ENCODE peak calls at places on chromosome 7, in six cellular contexts. L is thoracic aorta, S is GM12865, U is PC-3, V is heart right ventricle, Y is fibroblast of the aortic adventitia. X is an unnamed sample.

GRCh38 chr7:93014410-93014809 is 103.4 kb downstream of the SAMD9 start:
- DNase-seq in L (no peak), S (no peak), U (peak; percentile 48), V (no peak), Y (no peak), X (no peak)

GRCh38 chr7:100720320-100720644 is at the start of gene EPO:
- DNase-seq in L (no peak), S (no peak), U (no peak), V (no peak), Y (no peak), X (no peak)

GRCh38 chr7:131400833-131401593 is 73.3 kb downstream of the MKLN1 start:
- DNase-seq in L (no peak), S (no peak), U (peak; percentile 35), V (no peak), Y (peak; percentile 12), X (no peak)

GRCh38 chr7:11343818-11344413 is 370.2 kb downstream of the PHF14 start:
- DNase-seq in L (no peak), S (peak; percentile 52), U (peak; percentile 78), V (no peak), Y (peak; percentile 67), X (peak; percentile 7)

GRCh38 chr7:13044309-13044708 is 356.9 kb downstream of the ARL4A start:
- DNase-seq in L (no peak), S (no peak), U (peak; percentile 27), V (no peak), Y (no peak), X (no peak)

GRCh38 chr7:128755816-128756476 is 16.8 kb downstream of the CALU start:
- DNase-seq in L (no peak), S (no peak), U (no peak), V (no peak), Y (peak; percentile 90), X (peak; percentile 95)

GRCh38 chr7:22586806-22587180 is 86.8 kb upstream of the STEAP1B start:
- DNase-seq in L (no peak), S (no peak), U (peak; percentile 63), V (no peak), Y (peak; percentile 63), X (peak; percentile 52)

GRCh38 chr7:140230517-140230861 is 53.7 kb upstream of the KDM7A start:
- DNase-seq in L (no peak), S (peak; percentile 52), U (no peak), V (no peak), Y (no peak), X (peak; percentile 50)

GRCh38 chr7:17300012-17300411 is 1.6 kb downstream of the AHR start:
- DNase-seq in L (no peak), S (no peak), U (no peak), V (no peak), Y (no peak), X (no peak)

GRCh38 chr7:51455513-51455912 is 138.9 kb upstream of the COBL start:
- DNase-seq in L (no peak), S (no peak), U (no peak), V (no peak), Y (no peak), X (no peak)

GRCh38 chr7:75931676-75932075 is 16.7 kb downstream of the POR start:
- DNase-seq in L (no peak), S (no peak), U (no peak), V (no peak), Y (no peak), X (no peak)

GRCh38 chr7:4713183-4713784 is 31.2 kb downstream of the FOXK1 start:
- DNase-seq in L (no peak), S (peak; percentile 76), U (no peak), V (no peak), Y (no peak), X (peak; percentile 56)

GRCh38 chr7:45890902-45891461 is 2.7 kb downstream of the IGFBP1 start:
- DNase-seq in L (no peak), S (peak; percentile 21), U (peak; percentile 78), V (no peak), Y (peak; percentile 73), X (peak; percentile 74)

GRCh38 chr7:113113912-113114311 is 4.4 kb downstream of the SMIM30 start:
- DNase-seq in L (no peak), S (peak; percentile 38), U (no peak), V (no peak), Y (peak; percentile 11), X (peak; percentile 13)
- TF ChIP-seq CTCF in L (no peak), S (no peak), U (peak; percentile 16), V (peak; percentile 21), Y (no peak), X (no peak)

DNA sequence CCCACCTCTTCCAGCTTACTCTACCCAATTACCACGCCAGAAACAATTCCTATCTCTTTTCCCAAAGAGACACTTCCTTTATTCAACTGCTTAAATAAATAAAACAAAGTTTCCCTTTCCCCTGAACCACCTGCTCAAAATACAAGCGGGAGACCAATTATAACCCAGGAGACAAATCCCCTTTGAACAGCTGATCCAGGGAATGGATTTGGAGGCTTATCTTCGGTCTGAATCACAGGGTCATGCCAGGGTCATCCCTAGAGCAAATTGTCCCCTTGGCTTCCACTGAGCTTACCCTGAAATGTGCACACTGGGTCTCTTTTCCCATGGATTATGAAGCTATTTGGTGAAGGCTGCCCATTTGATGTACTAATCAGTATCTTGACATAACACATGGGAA is 99.9 kb upstream of the JAZF1 start:
- DNase-seq in L (no peak), S (no peak), U (no peak), V (no peak), Y (no peak), X (no peak)
- H3K4me3 ChIP-seq in L (no peak overlapping the region), S (no peak overlapping the region), U (no peak overlapping the region), V (no peak overlapping the region), Y (no peak overlapping the region), X (no peak overlapping the region)

GRCh38 chr7:104861729-104862128 is 152.3 kb upstream of the KMT2E start:
- DNase-seq in L (no peak), S (no peak), U (no peak), V (peak; percentile 13), Y (no peak), X (no peak)

GRCh38 chr7:104859754-104860426 is 154.1 kb upstream of the KMT2E start:
- DNase-seq in L (no peak), S (no peak), U (no peak), V (no peak), Y (no peak), X (no peak)

GRCh38 chr7:104857458-104858425 is 156.3 kb upstream of the KMT2E start:
- DNase-seq in L (no peak), S (peak; percentile 49), U (no peak), V (no peak), Y (no peak), X (no peak)

GRCh38 chr7:104862719-104863118 is 151.3 kb upstream of the KMT2E start:
- DNase-seq in L (no peak), S (no peak), U (peak; percentile 30), V (no peak), Y (no peak), X (peak; percentile 30)
- TF ChIP-seq CTCF in L (no peak), S (peak; percentile 8), U (peak; percentile 58), V (no peak), Y (peak; percentile 31), X (peak; percentile 3)

DNA sequence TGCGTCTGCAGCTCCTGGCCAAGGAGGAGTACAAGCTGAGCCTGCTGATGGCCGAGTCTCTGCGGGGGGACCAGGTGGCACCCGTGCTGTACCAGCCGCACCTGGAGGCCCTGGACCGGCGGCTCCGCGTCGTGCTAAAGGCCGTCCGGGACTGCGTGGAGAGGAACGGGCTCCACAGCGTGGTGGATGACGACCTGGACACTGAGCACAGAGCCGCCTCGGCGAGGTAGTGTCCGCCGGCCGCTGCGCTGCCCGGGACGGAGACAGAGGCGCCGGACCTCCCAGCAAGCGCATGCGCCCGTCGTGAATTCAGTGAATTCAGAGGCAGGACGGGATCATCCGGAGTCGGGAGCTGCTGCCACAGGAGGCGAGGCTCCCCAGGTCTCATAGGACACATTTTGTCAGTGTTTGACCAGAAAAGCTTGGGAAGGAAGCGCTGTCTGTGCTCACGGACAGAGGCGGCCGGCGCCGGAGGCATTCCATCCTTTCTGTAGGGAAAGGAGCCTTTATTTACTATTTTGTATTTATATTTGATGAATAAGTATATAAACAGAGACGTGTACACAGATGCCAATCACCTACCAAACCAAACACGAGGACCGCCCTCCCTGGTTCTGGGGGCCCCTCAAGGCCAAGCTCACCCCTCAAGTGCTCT is 30.1 kb upstream of the FOXL3 start:
- DNase-seq in L (no peak), S (no peak), U (no peak), V (no peak), Y (no peak), X (no peak)
- H3K4me3 ChIP-seq in L (no peak overlapping the region), S (no peak overlapping the region), U (no peak overlapping the region), V (no peak overlapping the region), Y (no peak overlapping the region), X (no peak overlapping the region)

GRCh38 chr7:69757990-69758430 is 159.7 kb downstream of the AUTS2 start:
- DNase-seq in L (no peak), S (peak; percentile 10), U (no peak), V (no peak), Y (peak; percentile 74), X (peak; percentile 8)

GRCh38 chr7:69754476-69754875 is 156.2 kb downstream of the AUTS2 start:
- DNase-seq in L (no peak), S (no peak), U (no peak), V (no peak), Y (no peak), X (no peak)

GRCh38 chr7:69756235-69756634 is 158.0 kb downstream of the AUTS2 start:
- DNase-seq in L (no peak), S (no peak), U (no peak), V (no peak), Y (peak; percentile 72), X (no peak)

GRCh38 chr7:69759373-69759772 is 161.1 kb downstream of the AUTS2 start:
- DNase-seq in L (no peak), S (no peak), U (no peak), V (no peak), Y (no peak), X (no peak)

GRCh38 chr7:69757528-69757927 is 159.3 kb downstream of the AUTS2 start:
- DNase-seq in L (no peak), S (no peak), U (no peak), V (no peak), Y (no peak), X (no peak)
- TF ChIP-seq CTCF in L (no peak), S (no peak), U (no peak), V (no peak), Y (no peak), X (no peak)

GRCh38 chr7:126809188-126809587 is 443.6 kb downstream of the GRM8 start:
- DNase-seq in L (no peak), S (no peak), U (no peak), V (no peak), Y (no peak), X (no peak)

GRCh38 chr7:126803990-126804389 is 448.8 kb downstream of the GRM8 start:
- DNase-seq in L (no peak), S (no peak), U (no peak), V (no peak), Y (peak; percentile 31), X (no peak)

GRCh38 chr7:126804604-126805003 is 448.1 kb downstream of the GRM8 start:
- DNase-seq in L (no peak), S (no peak), U (no peak), V (no peak), Y (no peak), X (no peak)

GRCh38 chr7:126805351-126805750 is 447.4 kb downstream of the GRM8 start:
- DNase-seq in L (no peak), S (no peak), U (no peak), V (no peak), Y (no peak), X (no peak)

DNA sequence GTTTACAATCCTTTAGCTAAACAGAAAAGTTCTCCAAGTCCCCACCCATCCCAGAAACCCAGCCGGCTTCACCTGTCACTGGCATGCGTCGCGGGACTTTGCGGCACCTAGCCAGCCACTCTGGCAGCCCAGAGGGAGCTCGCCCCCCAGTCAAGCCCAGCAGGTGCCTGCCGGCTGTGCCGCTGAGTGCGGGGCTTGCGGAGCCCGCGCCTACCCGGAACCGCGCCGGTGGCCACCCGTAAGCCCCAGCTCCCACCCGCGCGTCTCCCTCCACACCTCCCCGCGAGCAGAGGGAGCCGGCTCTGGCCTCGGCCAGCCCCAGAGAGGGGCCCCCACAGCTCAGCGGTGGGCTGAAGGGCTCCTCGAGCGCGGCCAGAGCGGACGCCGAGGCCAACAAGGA is 446.1 kb downstream of the GRM8 start:
- DNase-seq in L (no peak), S (no peak), U (no peak), V (no peak), Y (no peak), X (no peak)
- H3K4me3 ChIP-seq in L (no peak overlapping the region), S (no peak overlapping the region), U (no peak overlapping the region), V (no peak overlapping the region), Y (no peak overlapping the region), X (no peak overlapping the region)